ENCODE peak calls at places on chromosomes 7 and 10, in four cellular contexts. One of them, this sample, is unnamed.

GRCh38 chr7:70647801-70648491 is 484.0 kb upstream of the GALNT17 start:
- DNase-seq in activated CD4-positive, CD25-positive, alpha-beta regulatory T cell treated with anti-CD3 and anti-CD28 coated beads, Interleukin-2, amount 50 U/mL, for 72 hours: peak; percentile 46
- DNase-seq in dermis microvascular lymphatic vessel endothelial cell: no peak
- DNase-seq in activated CD8-positive, alpha-beta memory T cell treated with anti-CD3 and anti-CD28 coated beads for 1 hour: peak; percentile 77
- DNase-seq in this sample: no peak

GRCh38 chr10:7117806-7118674 is 292.8 kb downstream of the SFMBT2 start:
- DNase-seq in activated CD8-positive, alpha-beta memory T cell treated with anti-CD3 and anti-CD28 coated beads for 1 hour: no peak
- DNase-seq in activated CD4-positive, CD25-positive, alpha-beta regulatory T cell treated with anti-CD3 and anti-CD28 coated beads, Interleukin-2, amount 50 U/mL, for 72 hours: no peak
- DNase-seq in dermis microvascular lymphatic vessel endothelial cell: no peak
- DNase-seq in this sample: no peak

GRCh38 chr10:113099431-113100298 is 149.6 kb downstream of the TCF7L2 start:
- DNase-seq in activated CD4-positive, CD25-positive, alpha-beta regulatory T cell treated with anti-CD3 and anti-CD28 coated beads, Interleukin-2, amount 50 U/mL, for 72 hours: no peak
- DNase-seq in dermis microvascular lymphatic vessel endothelial cell: peak; percentile 48
- DNase-seq in activated CD8-positive, alpha-beta memory T cell treated with anti-CD3 and anti-CD28 coated beads for 1 hour: no peak
- DNase-seq in this sample: no peak

GRCh38 chr10:34781709-34782108 is 33.4 kb downstream of the PARD3 start:
- DNase-seq in activated CD4-positive, CD25-positive, alpha-beta regulatory T cell treated with anti-CD3 and anti-CD28 coated beads, Interleukin-2, amount 50 U/mL, for 72 hours: no peak
- DNase-seq in dermis microvascular lymphatic vessel endothelial cell: no peak
- DNase-seq in activated CD8-positive, alpha-beta memory T cell treated with anti-CD3 and anti-CD28 coated beads for 1 hour: no peak
- DNase-seq in this sample: no peak

GRCh38 chr7:98163704-98164478 is 47.3 kb upstream of the BHLHA15 start:
- DNase-seq in activated CD8-positive, alpha-beta memory T cell treated with anti-CD3 and anti-CD28 coated beads for 1 hour: no peak
- DNase-seq in activated CD4-positive, CD25-positive, alpha-beta regulatory T cell treated with anti-CD3 and anti-CD28 coated beads, Interleukin-2, amount 50 U/mL, for 72 hours: no peak
- DNase-seq in dermis microvascular lymphatic vessel endothelial cell: no peak
- DNase-seq in this sample: no peak

GRCh38 chr7:82284936-82285519 is 158.5 kb downstream of the CACNA2D1 start:
- DNase-seq in activated CD8-positive, alpha-beta memory T cell treated with anti-CD3 and anti-CD28 coated beads for 1 hour: no peak
- DNase-seq in activated CD4-positive, CD25-positive, alpha-beta regulatory T cell treated with anti-CD3 and anti-CD28 coated beads, Interleukin-2, amount 50 U/mL, for 72 hours: no peak
- DNase-seq in dermis microvascular lymphatic vessel endothelial cell: no peak
- DNase-seq in this sample: no peak

GRCh38 chr10:93703066-93703465 is 674 bp upstream of the FRA10AC1 start:
- DNase-seq in activated CD4-positive, CD25-positive, alpha-beta regulatory T cell treated with anti-CD3 and anti-CD28 coated beads, Interleukin-2, amount 50 U/mL, for 72 hours: no peak
- DNase-seq in activated CD8-positive, alpha-beta memory T cell treated with anti-CD3 and anti-CD28 coated beads for 1 hour: no peak
- DNase-seq in dermis microvascular lymphatic vessel endothelial cell: peak; percentile 8
- DNase-seq in this sample: no peak

GRCh38 chr10:78170026-78170475 is 136.4 kb downstream of the RPS24 start:
- DNase-seq in dermis microvascular lymphatic vessel endothelial cell: peak; percentile 25
- DNase-seq in activated CD8-positive, alpha-beta memory T cell treated with anti-CD3 and anti-CD28 coated beads for 1 hour: no peak
- DNase-seq in activated CD4-positive, CD25-positive, alpha-beta regulatory T cell treated with anti-CD3 and anti-CD28 coated beads, Interleukin-2, amount 50 U/mL, for 72 hours: no peak
- DNase-seq in this sample: no peak

GRCh38 chr10:53601260-53601875 is 828.8 kb upstream of the MBL2 start:
- DNase-seq in activated CD4-positive, CD25-positive, alpha-beta regulatory T cell treated with anti-CD3 and anti-CD28 coated beads, Interleukin-2, amount 50 U/mL, for 72 hours: no peak
- DNase-seq in dermis microvascular lymphatic vessel endothelial cell: peak; percentile 50
- DNase-seq in activated CD8-positive, alpha-beta memory T cell treated with anti-CD3 and anti-CD28 coated beads for 1 hour: no peak
- DNase-seq in this sample: no peak

GRCh38 chr10:126597206-126597605 is 73.3 kb downstream of the C10orf90 start:
- DNase-seq in activated CD4-positive, CD25-positive, alpha-beta regulatory T cell treated with anti-CD3 and anti-CD28 coated beads, Interleukin-2, amount 50 U/mL, for 72 hours: no peak
- DNase-seq in dermis microvascular lymphatic vessel endothelial cell: no peak
- DNase-seq in activated CD8-positive, alpha-beta memory T cell treated with anti-CD3 and anti-CD28 coated beads for 1 hour: no peak
- DNase-seq in this sample: no peak

GRCh38 chr7:84422790-84423189 is 228.2 kb upstream of the SEMA3A start:
- DNase-seq in activated CD4-positive, CD25-positive, alpha-beta regulatory T cell treated with anti-CD3 and anti-CD28 coated beads, Interleukin-2, amount 50 U/mL, for 72 hours: no peak
- DNase-seq in activated CD8-positive, alpha-beta memory T cell treated with anti-CD3 and anti-CD28 coated beads for 1 hour: no peak
- DNase-seq in dermis microvascular lymphatic vessel endothelial cell: no peak
- DNase-seq in this sample: no peak